ENCODE peak calls at places on chromosomes 7 and 10, in ten cellular contexts. N, C, S, X, Q, T, E, Y, V and W are unnamed samples.

GRCh38 chr7:47379629-47380324 is 202.1 kb downstream of the TNS3 start:
- DNase-seq in N (peak), C (no peak), S (peak), X (peak), Q (peak), T (peak), E (peak), Y (peak), V (peak), W (no peak)

GRCh38 chr7:104972510-104972909 is 41.5 kb upstream of the KMT2E start:
- DNase-seq in N (peak), C (no peak), S (no peak), X (no peak), Q (no peak), T (no peak), E (no peak), Y (no peak), V (peak), W (peak)

GRCh38 chr7:106774768-106775551 is 90.1 kb upstream of the PIK3CG start:
- DNase-seq in N (peak), C (no peak), S (no peak), X (no peak), Q (no peak), T (no peak), E (no peak), Y (peak), V (peak), W (no peak)

GRCh38 chr7:4682621-4683042 is 537 bp downstream of the FOXK1 start:
- DNase-seq in N (no peak), C (peak), S (peak), X (peak), Q (no peak), T (peak), E (peak), Y (peak), V (peak), W (no peak)

GRCh38 chr10:49114718-49115014 is 656 bp downstream of the VSTM4 start:
- DNase-seq in N (no peak), C (no peak), S (no peak), X (no peak), Q (no peak), T (no peak), E (no peak), Y (no peak), V (no peak), W (no peak)

GRCh38 chr7:2017914-2018785 is 214.6 kb downstream of the MAD1L1 start:
- DNase-seq in N (no peak), C (no peak), S (peak), X (no peak), Q (no peak), T (no peak), E (no peak), Y (peak), V (no peak), W (no peak)

GRCh38 chr7:936131-937054 is 18.1 kb downstream of the ADAP1 start:
- DNase-seq in N (peak), C (no peak), S (peak), X (no peak), Q (no peak), T (peak), E (no peak), Y (peak), V (peak), W (peak)

GRCh38 chr7:149493366-149493765 is 4.2 kb downstream of the ZNF746 start:
- DNase-seq in N (no peak), C (no peak), S (no peak), X (no peak), Q (no peak), T (no peak), E (no peak), Y (no peak), V (no peak), W (no peak)

GRCh38 chr7:5423272-5423843 is at the start of gene TNRC18:
- DNase-seq in N (no peak), C (peak), S (peak), X (peak), Q (no peak), T (no peak), E (peak), Y (peak), V (no peak), W (no peak)

GRCh38 chr7:76262683-76263402 is 39.6 kb upstream of the HSPB1 start:
- DNase-seq in N (peak), C (peak), S (no peak), X (peak), Q (peak), T (peak), E (no peak), Y (no peak), V (peak), W (no peak)

GRCh38 chr10:14126697-14127440 is 203.9 kb downstream of the FRMD4A start:
- DNase-seq in N (peak), C (no peak), S (no peak), X (no peak), Q (no peak), T (no peak), E (no peak), Y (no peak), V (peak), W (no peak)

GRCh38 chr10:132574783-132575319 is 37.3 kb downstream of the INPP5A start:
- DNase-seq in N (peak), C (peak), S (peak), X (no peak), Q (peak), T (no peak), E (no peak), Y (no peak), V (peak), W (no peak)

GRCh38 chr10:46515402-46516192 is 40.9 kb downstream of the GPRIN2 start:
- DNase-seq in N (no peak), C (no peak), S (no peak), X (no peak), Q (no peak), T (no peak), E (no peak), Y (peak), V (no peak), W (no peak)

GRCh38 chr10:27741173-27742091 is 4.2 kb downstream of the MKX start:
- DNase-seq in N (no peak), C (no peak), S (peak), X (peak), Q (no peak), T (peak), E (peak), Y (no peak), V (no peak), W (no peak)

GRCh38 chr10:23818484-23818883 is 379.6 kb downstream of the OTUD1 start:
- DNase-seq in N (no peak), C (no peak), S (no peak), X (no peak), Q (no peak), T (no peak), E (no peak), Y (no peak), V (no peak), W (no peak)

GRCh38 chr7:28409716-28410627 is 2.3 kb upstream of the CREB5 start:
- DNase-seq in N (peak), C (no peak), S (peak), X (peak), Q (no peak), T (peak), E (peak), Y (peak), V (peak), W (no peak)

GRCh38 chr10:30645340-30645827 is 15.8 kb upstream of the LYZL2 start:
- DNase-seq in N (peak), C (no peak), S (peak), X (no peak), Q (peak), T (peak), E (no peak), Y (no peak), V (peak), W (no peak)

GRCh38 chr7:102469972-102470825 is 5.4 kb downstream of the LRWD1 start:
- DNase-seq in N (no peak), C (no peak), S (peak), X (no peak), Q (no peak), T (no peak), E (no peak), Y (no peak), V (no peak), W (no peak)

GRCh38 chr10:6145414-6145978 is 56.7 kb downstream of the RBM17 start:
- DNase-seq in N (no peak), C (no peak), S (no peak), X (no peak), Q (no peak), T (peak), E (no peak), Y (no peak), V (no peak), W (no peak)

GRCh38 chr10:131841669-131842139 is 59.1 kb upstream of the PPP2R2D start:
- DNase-seq in N (no peak), C (no peak), S (peak), X (no peak), Q (no peak), T (no peak), E (no peak), Y (no peak), V (no peak), W (no peak)

GRCh38 chr10:31725436-31725835 is 203.2 kb downstream of the ARHGAP12 start:
- DNase-seq in N (no peak), C (no peak), S (no peak), X (peak), Q (no peak), T (no peak), E (no peak), Y (no peak), V (no peak), W (no peak)

GRCh38 chr10:132770061-132771021 is 15.6 kb downstream of the NKX6-2 start:
- DNase-seq in N (no peak), C (no peak), S (no peak), X (no peak), Q (no peak), T (no peak), E (no peak), Y (no peak), V (no peak), W (no peak)

GRCh38 chr7:76423666-76424412 is 911 bp upstream of the ZP3 start:
- DNase-seq in N (no peak), C (no peak), S (no peak), X (peak), Q (no peak), T (peak), E (no peak), Y (no peak), V (peak), W (no peak)

GRCh38 chr7:2210551-2211258 is 22.0 kb downstream of the MAD1L1 start:
- DNase-seq in N (no peak), C (no peak), S (no peak), X (no peak), Q (no peak), T (no peak), E (no peak), Y (peak), V (no peak), W (no peak)

GRCh38 chr10:62073429-62073828 is 171.9 kb downstream of the ARID5B start:
- DNase-seq in N (no peak), C (no peak), S (no peak), X (no peak), Q (no peak), T (no peak), E (no peak), Y (no peak), V (no peak), W (no peak)

GRCh38 chr7:33905389-33906032 is at the start of gene BMPER:
- DNase-seq in N (no peak), C (no peak), S (peak), X (peak), Q (no peak), T (peak), E (peak), Y (peak), V (no peak), W (no peak)

DNA sequence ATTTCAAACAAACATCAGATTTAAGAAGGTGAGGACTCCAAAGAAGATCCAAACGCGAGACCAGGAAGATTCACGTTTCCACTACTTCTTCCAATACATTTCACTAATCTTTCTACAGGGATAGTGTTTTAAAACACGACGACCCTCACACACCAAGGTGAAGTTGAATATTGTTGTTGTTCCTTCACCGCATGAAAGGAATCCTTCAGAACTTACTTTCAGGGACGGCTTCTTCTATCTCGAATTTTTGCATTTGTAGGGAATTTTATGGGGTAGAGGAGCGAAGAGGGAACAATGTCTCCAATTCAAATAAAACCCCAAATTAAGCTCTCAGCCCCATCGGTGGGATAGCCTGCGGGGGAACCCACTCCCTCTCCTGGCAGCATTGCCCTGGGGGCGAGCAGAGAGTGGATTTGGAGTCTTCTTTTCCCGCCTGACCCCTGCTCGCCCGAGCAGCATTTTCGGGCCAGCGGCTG is 1.5 kb upstream of the GATA3 start:
- DNase-seq in N (no peak), C (no peak), S (no peak), X (no peak), Q (no peak), T (no peak), E (no peak), Y (no peak), V (no peak), W (no peak)
- H3K4me3 ChIP-seq in N (no peak), C (no peak), S (peak), X (no peak), Q (no peak), T (no peak), E (no peak), Y (peak), V (no peak), W (peak)

DNA sequence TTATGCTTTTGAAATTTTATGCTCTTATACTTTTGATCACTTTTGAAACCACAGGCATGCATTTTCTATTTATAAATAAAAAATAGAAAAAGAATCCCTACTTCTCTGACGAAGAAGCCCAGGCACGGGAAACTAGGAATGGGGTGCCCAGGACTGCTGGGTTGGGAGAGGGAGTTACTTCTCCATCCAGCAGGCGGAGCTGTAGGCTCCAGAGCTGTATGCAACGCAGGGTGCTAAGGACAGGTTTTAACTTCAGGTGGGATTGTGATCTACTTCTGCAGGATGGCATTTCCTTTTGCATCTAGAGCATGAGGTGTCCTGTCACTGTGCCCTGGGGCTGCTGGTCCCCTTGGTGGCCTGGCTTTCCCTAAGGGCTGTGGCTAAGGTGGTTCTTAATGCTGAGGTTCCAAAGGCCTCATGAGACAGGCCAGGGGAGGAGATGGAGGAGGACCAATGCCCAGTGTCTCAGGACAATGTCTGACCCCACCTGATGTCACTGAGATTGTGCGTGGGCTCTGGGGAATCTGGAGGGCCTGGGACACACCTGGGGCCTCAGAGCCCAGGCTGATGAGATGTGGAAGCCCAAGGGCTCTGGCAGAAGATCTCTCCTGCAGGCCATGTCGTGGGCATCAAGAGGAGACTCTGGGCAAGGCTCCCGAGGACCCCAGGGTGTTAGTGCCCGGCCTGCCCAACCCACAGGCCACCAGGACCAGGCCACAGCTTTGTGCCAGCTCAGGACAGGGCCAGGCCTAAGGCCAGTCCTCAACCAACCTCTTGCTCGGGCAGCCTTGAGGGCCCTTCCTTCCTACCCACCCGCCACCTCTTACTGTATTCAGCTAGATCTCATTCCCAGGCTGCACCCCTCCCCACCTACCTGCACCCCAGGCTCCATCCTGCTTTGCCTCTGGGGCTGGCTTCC is 507 bp downstream of the CCDC201 start:
- DNase-seq in N (no peak), C (no peak), S (no peak), X (no peak), Q (no peak), T (peak), E (no peak), Y (no peak), V (no peak), W (no peak)
- TF ChIP-seq CTCF in N (peak), C (peak), S (no peak), X (peak), Q (peak), T (peak), E (no peak), Y (peak), V (peak), W (peak)

GRCh38 chr7:96355990-96356506 is 34.1 kb upstream of the SLC25A13 start:
- DNase-seq in N (no peak), C (no peak), S (no peak), X (no peak), Q (no peak), T (no peak), E (no peak), Y (no peak), V (no peak), W (no peak)

GRCh38 chr7:96359876-96360275 is 38.0 kb upstream of the SLC25A13 start:
- DNase-seq in N (no peak), C (no peak), S (no peak), X (no peak), Q (no peak), T (peak), E (no peak), Y (no peak), V (no peak), W (no peak)

GRCh38 chr7:96361116-96361857 is 39.4 kb upstream of the SLC25A13 start:
- DNase-seq in N (no peak), C (no peak), S (no peak), X (no peak), Q (no peak), T (no peak), E (no peak), Y (no peak), V (no peak), W (no peak)
- H3K4me3 ChIP-seq in N (no peak), C (no peak), S (no peak), X (no peak), Q (no peak), T (no peak), E (no peak), Y (no peak), V (no peak), W (no peak)

DNA sequence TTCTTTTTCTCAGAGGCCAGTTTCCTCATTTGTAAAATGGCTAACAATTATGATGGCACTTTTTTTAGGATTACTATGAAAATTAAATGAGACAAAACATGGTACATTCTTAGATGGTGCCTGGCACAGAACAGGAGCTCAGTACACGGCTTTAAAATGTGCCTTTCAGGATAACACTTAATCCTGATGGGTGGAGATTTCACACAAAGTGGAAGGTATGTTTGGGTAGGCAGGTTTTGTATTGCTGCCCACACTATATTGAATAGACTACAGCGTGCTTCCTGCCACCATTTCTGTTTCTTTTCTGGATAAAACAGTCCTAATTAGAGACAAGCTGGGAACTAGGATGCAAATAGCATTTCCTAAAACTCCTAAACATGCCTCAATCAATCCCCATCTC is 22.0 kb upstream of the IMPDH1 start:
- DNase-seq in N (no peak), C (no peak), S (no peak), X (no peak), Q (no peak), T (no peak), E (no peak), Y (no peak), V (no peak), W (no peak)
- TF ChIP-seq CTCF in N (no peak), C (no peak), S (no peak), X (no peak), Q (no peak), T (no peak), E (no peak), Y (no peak), V (no peak), W (no peak)

DNA sequence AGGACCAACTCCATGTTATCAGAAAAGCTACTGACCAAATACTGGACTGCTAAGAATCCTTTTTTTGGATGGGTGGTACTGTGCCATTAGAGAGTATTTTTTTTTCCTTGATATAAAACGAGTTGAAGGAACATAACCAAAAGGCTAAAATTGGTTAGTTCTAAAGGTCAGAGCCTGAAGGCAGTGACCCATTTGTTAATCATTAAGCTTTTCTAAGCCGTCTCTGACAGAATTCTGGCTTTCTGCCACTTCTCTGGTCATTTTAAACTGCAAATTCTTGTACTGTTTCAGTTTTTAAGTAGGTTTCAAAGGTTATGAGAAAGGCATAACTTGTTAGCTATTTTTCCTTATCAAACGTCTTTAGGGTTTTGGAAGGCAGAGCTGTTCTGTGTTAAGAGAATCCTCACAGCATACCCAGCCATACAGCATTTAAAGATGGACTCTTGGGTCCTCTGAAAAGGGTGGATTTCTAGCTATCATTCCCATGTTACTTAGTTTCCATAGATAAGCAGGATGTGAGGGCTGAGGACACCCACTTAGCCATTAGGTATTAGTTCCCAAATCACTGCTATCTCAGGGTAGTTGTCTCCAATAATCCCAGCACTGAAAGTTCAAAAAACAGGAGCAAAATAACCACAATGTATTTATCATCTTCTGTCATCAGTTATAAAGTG is 196.8 kb downstream of the RNLS start:
- DNase-seq in N (peak), C (no peak), S (no peak), X (peak), Q (no peak), T (peak), E (no peak), Y (no peak), V (no peak), W (no peak)
- H3K4me3 ChIP-seq in N (no peak), C (no peak), S (no peak), X (no peak), Q (no peak), T (peak), E (peak), Y (peak), V (no peak), W (no peak)

DNA sequence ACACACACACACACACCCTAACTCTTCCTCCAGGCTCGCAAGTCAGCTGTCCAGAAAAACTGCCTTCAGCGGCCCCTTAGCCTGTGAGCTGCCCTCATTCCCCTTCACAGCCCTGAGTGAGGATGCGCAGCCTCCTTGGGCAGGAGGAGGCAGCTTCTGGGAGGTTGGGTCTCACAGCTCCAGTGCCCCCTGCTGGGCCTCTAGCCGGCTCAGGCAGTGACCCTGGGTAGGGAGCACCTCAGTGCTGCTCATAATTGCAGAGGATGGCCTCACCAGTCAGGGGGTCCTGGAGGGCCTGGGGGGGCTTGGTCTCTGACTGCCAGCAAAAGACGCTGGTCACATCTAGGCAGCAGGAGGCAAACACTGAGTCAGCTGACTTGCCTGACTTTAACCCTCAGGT is 43.7 kb downstream of the ZNF273 start:
- DNase-seq in N (no peak), C (no peak), S (no peak), X (peak), Q (no peak), T (peak), E (no peak), Y (no peak), V (no peak), W (no peak)
- TF ChIP-seq CTCF in N (peak), C (no peak), S (peak), X (no peak), Q (peak), T (peak), E (no peak), Y (no peak), V (no peak), W (no peak)